ENCODE peak calls at places on chromosome 4, in nine cellular contexts. U is mammary epithelial cell, Q is testis, J is SK-N-SH, M is RWPE2, C is uterus, I is mesothelial cell of epicardium, T is GM13976, S is endodermal cell. E is an unnamed sample.

GRCh38 chr4:76007089-76007559 is at the start of gene CXCL9:
- DNase-seq in U (peak), Q (no peak), J (no peak), M (no peak), C (no peak), I (no peak), T (no peak), S (no peak), E (no peak)

GRCh38 chr4:106986486-106986885 is 49.6 kb downstream of the DKK2 start:
- DNase-seq in U (peak), Q (no peak), J (peak), M (no peak), C (no peak), I (no peak), T (no peak), S (no peak), E (peak)

GRCh38 chr4:138910914-138911336 is 104.7 kb upstream of the NOCT start:
- DNase-seq in U (peak), Q (no peak), J (peak), M (peak), C (peak), I (no peak), T (no peak), S (peak), E (peak)

GRCh38 chr4:168503652-168504362 is 7.0 kb downstream of the PALLD start:
- DNase-seq in U (no peak), Q (no peak), J (no peak), M (no peak), C (no peak), I (no peak), T (no peak), S (no peak), E (no peak)

GRCh38 chr4:3835527-3836040 is 69.4 kb downstream of the ADRA2C start:
- DNase-seq in U (no peak), Q (no peak), J (no peak), M (no peak), C (no peak), I (no peak), T (no peak), S (no peak), E (no peak)

GRCh38 chr4:183161630-183162029 is 62.6 kb downstream of the WWC2 start:
- DNase-seq in U (no peak), Q (no peak), J (no peak), M (no peak), C (no peak), I (no peak), T (no peak), S (no peak), E (no peak)

GRCh38 chr4:184294734-184295133 is 77.1 kb upstream of the ENPP6 start:
- DNase-seq in U (no peak), Q (no peak), J (no peak), M (no peak), C (no peak), I (no peak), T (no peak), S (no peak), E (no peak)

GRCh38 chr4:165094873-165095272 is 17.8 kb downstream of the TMEM192 start:
- DNase-seq in U (no peak), Q (no peak), J (no peak), M (no peak), C (no peak), I (no peak), T (no peak), S (no peak), E (no peak)

GRCh38 chr4:183328832-183329231 is 6.6 kb upstream of the CLDN24 start:
- DNase-seq in U (no peak), Q (no peak), J (no peak), M (no peak), C (no peak), I (no peak), T (no peak), S (no peak), E (no peak)

GRCh38 chr4:54274786-54275503 is 45.9 kb downstream of the PDGFRA start:
- DNase-seq in U (no peak), Q (no peak), J (no peak), M (no peak), C (no peak), I (no peak), T (no peak), S (no peak), E (no peak)

GRCh38 chr4:37770016-37770415 is 56.5 kb upstream of the PGM2 start:
- DNase-seq in U (no peak), Q (no peak), J (no peak), M (no peak), C (no peak), I (no peak), T (no peak), S (no peak), E (peak)

GRCh38 chr4:139654516-139654915 is 11.1 kb upstream of the MGST2 start:
- DNase-seq in U (no peak), Q (no peak), J (no peak), M (no peak), C (no peak), I (no peak), T (no peak), S (no peak), E (no peak)

GRCh38 chr4:110289601-110290100 is 91.2 kb upstream of the ELOVL6 start:
- DNase-seq in U (no peak), Q (no peak), J (no peak), M (no peak), C (no peak), I (no peak), T (no peak), S (no peak), E (no peak)

GRCh38 chr4:14168919-14169318 is 541.4 kb upstream of the BOD1L1 start:
- DNase-seq in U (peak), Q (peak), J (peak), M (peak), C (no peak), I (no peak), T (no peak), S (no peak), E (peak)

GRCh38 chr4:38071801-38072567 is 111.8 kb downstream of the PTTG2 start:
- DNase-seq in U (no peak), Q (no peak), J (no peak), M (no peak), C (no peak), I (no peak), T (peak), S (no peak), E (no peak)

GRCh38 chr4:174314770-174315169 is 31.1 kb downstream of the CEP44 start:
- DNase-seq in U (peak), Q (no peak), J (no peak), M (no peak), C (no peak), I (no peak), T (no peak), S (peak), E (peak)

GRCh38 chr4:95549246-95550138 is 719 bp upstream of the UNC5C start:
- DNase-seq in U (peak), Q (peak), J (peak), M (no peak), C (peak), I (peak), T (peak), S (peak), E (no peak)

GRCh38 chr4:108946237-108946636 is 183.4 kb upstream of the ETNPPL start:
- DNase-seq in U (no peak), Q (no peak), J (no peak), M (no peak), C (no peak), I (no peak), T (no peak), S (no peak), E (no peak)

GRCh38 chr4:119748853-119749252 is 120.2 kb upstream of the PDE5A start:
- DNase-seq in U (no peak), Q (no peak), J (no peak), M (no peak), C (no peak), I (no peak), T (no peak), S (no peak), E (no peak)

GRCh38 chr4:174317531-174317930 is 33.8 kb downstream of the CEP44 start:
- DNase-seq in U (no peak), Q (no peak), J (no peak), M (no peak), C (no peak), I (no peak), T (no peak), S (no peak), E (peak)

GRCh38 chr4:143185253-143186107 is 763 bp downstream of the USP38 start:
- DNase-seq in U (peak), Q (peak), J (peak), M (peak), C (no peak), I (no peak), T (no peak), S (peak), E (no peak)

GRCh38 chr4:74440356-74440755 is 4.6 kb upstream of the AREG start:
- DNase-seq in U (peak), Q (peak), J (peak), M (peak), C (no peak), I (no peak), T (no peak), S (no peak), E (no peak)

GRCh38 chr4:54499308-54500074 is 158.3 kb upstream of the KIT start:
- DNase-seq in U (peak), Q (no peak), J (no peak), M (no peak), C (no peak), I (no peak), T (no peak), S (no peak), E (no peak)

GRCh38 chr4:144599621-144600020 is 46.3 kb upstream of the HHIP start:
- DNase-seq in U (no peak), Q (no peak), J (no peak), M (no peak), C (no peak), I (no peak), T (no peak), S (no peak), E (no peak)

GRCh38 chr4:2866891-2867290 is 23.2 kb downstream of the ADD1 start:
- DNase-seq in U (no peak), Q (no peak), J (no peak), M (no peak), C (no peak), I (no peak), T (no peak), S (no peak), E (no peak)

GRCh38 chr4:113052379-113052951 is 3.0 kb downstream of the ANK2 start:
- DNase-seq in U (peak), Q (no peak), J (no peak), M (no peak), C (no peak), I (no peak), T (peak), S (no peak), E (no peak)

GRCh38 chr4:15738877-15739276 is 36.0 kb downstream of the BST1 start:
- DNase-seq in U (no peak), Q (no peak), J (no peak), M (no peak), C (no peak), I (no peak), T (no peak), S (no peak), E (no peak)

GRCh38 chr4:15735531-15735930 is 32.7 kb downstream of the BST1 start:
- DNase-seq in U (no peak), Q (no peak), J (no peak), M (no peak), C (no peak), I (no peak), T (no peak), S (no peak), E (no peak)

GRCh38 chr4:15740764-15741404 is 37.2 kb upstream of the CD38 start:
- DNase-seq in U (no peak), Q (no peak), J (no peak), M (no peak), C (no peak), I (no peak), T (no peak), S (no peak), E (no peak)

GRCh38 chr4:15736514-15737050 is 33.7 kb downstream of the BST1 start:
- DNase-seq in U (no peak), Q (no peak), J (no peak), M (no peak), C (no peak), I (no peak), T (no peak), S (no peak), E (no peak)

DNA sequence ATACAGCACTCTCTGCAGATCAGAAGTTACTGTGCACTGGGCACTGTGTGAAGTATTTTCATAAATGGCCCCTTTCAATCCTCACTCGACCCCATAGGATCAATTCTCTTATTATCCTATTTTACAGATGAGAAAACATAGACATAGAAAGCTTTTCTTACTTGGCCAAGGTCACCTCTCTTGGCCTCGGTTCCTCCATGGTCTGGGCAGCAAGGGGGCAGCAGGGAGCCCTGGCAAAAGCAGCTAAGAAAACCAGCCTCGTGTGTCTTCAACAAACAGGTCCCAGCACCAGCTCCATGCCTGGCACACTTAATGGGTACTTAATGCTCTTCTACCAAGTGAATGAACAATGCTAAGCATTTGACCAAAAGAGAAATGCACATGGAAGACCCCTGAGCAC is 34.4 kb downstream of the BST1 start:
- DNase-seq in U (no peak), Q (no peak), J (no peak), M (no peak), C (no peak), I (no peak), T (no peak), S (no peak), E (no peak)
- TF ChIP-seq CTCF in U (no peak), Q (no peak), J (no peak), M (no peak), C (no peak), I (no peak), T (peak), S (peak), E (peak)

GRCh38 chr4:41260315-41260714 is 3.6 kb downstream of the UCHL1 start:
- DNase-seq in U (no peak), Q (no peak), J (no peak), M (no peak), C (no peak), I (no peak), T (no peak), S (no peak), E (no peak)

GRCh38 chr4:41257901-41258300 is 1.2 kb downstream of the UCHL1 start:
- DNase-seq in U (no peak), Q (no peak), J (peak), M (no peak), C (no peak), I (no peak), T (no peak), S (peak), E (no peak)

GRCh38 chr4:41256740-41257256 is at the start of gene UCHL1:
- DNase-seq in U (no peak), Q (peak), J (peak), M (no peak), C (peak), I (peak), T (peak), S (peak), E (peak)

GRCh38 chr4:41257257-41257900 is 651 bp downstream of the UCHL1 start:
- DNase-seq in U (no peak), Q (peak), J (peak), M (peak), C (peak), I (peak), T (peak), S (peak), E (no peak)

DNA sequence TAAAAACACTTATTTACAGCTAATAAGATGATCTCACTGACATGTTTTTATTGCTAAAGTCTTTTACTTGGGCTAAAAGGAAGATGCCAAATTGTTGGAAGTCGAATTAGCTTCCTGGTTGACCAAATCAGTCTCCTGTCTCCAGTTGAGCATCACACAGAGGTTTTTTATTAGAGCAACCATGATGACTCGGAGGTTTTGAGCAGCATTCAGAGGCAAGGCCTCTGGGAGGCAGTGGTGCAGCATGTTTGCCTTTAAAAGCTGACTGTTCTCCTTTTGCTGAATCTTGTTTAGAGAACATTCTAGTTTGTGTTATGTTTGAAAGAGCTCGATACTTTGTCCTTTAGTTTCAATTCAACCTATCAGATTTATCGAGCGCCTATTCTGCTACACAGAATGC is 2.1 kb downstream of the UCHL1 start:
- DNase-seq in U (peak), Q (peak), J (peak), M (no peak), C (no peak), I (no peak), T (no peak), S (peak), E (no peak)
- TF ChIP-seq CTCF in U (peak), Q (peak), J (peak), M (peak), C (no peak), I (no peak), T (no peak), S (peak), E (peak)

GRCh38 chr4:180057198-180057821 is 2185.9 kb upstream of the TENM3 start:
- DNase-seq in U (no peak), Q (no peak), J (peak), M (no peak), C (no peak), I (no peak), T (peak), S (peak), E (no peak)
- TF ChIP-seq CTCF in U (no peak), Q (no peak), J (peak), M (no peak), C (no peak), I (peak), T (peak), S (peak), E (peak)

GRCh38 chr4:6198768-6199343 is 1.5 kb downstream of the JAKMIP1 start:
- DNase-seq in U (peak), Q (peak), J (peak), M (no peak), C (no peak), I (no peak), T (no peak), S (peak), E (no peak)
- TF ChIP-seq CTCF in U (no peak), Q (no peak), J (no peak), M (no peak), C (no peak), I (no peak), T (no peak), S (peak), E (no peak)

GRCh38 chr4:146096374-146096773 is 79.1 kb upstream of the LSM6 start:
- DNase-seq in U (no peak), Q (no peak), J (no peak), M (no peak), C (no peak), I (no peak), T (no peak), S (no peak), E (no peak)

GRCh38 chr4:146095867-146096266 is 79.7 kb upstream of the LSM6 start:
- DNase-seq in U (no peak), Q (no peak), J (no peak), M (no peak), C (no peak), I (no peak), T (no peak), S (no peak), E (no peak)

GRCh38 chr4:146098397-146098796 is 77.1 kb upstream of the LSM6 start:
- DNase-seq in U (no peak), Q (no peak), J (no peak), M (no peak), C (no peak), I (no peak), T (peak), S (no peak), E (no peak)

GRCh38 chr4:146098978-146099377 is 76.5 kb upstream of the LSM6 start:
- DNase-seq in U (no peak), Q (no peak), J (no peak), M (no peak), C (no peak), I (no peak), T (no peak), S (no peak), E (no peak)

DNA sequence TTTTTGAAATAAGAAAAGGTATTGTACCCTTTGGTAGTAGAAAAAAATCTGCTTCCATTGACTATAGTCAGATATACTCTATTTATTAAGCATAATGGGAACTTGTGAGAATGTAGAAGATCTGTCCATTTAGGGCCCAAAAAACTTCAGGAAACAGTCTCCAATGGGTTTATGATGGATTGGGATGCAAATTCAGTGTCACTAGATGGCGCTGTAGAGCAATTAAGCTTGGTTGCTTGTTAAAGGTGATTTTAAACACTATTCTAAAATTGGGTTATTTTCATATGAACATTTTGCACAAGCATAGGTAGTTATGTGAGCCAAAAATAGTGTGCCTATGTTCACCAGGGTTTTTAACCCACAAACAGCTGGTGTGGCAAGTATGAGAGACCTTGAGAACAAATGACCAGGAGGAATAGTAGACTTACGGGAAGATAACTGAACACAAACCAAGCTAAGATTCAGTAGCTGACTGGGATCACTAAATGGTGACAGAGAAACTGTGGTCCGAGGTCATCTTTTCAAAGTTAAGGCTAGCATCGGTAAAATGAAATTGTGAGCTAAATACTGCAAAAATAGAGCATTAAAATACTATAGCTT is 80.3 kb upstream of the LSM6 start:
- DNase-seq in U (peak), Q (peak), J (peak), M (no peak), C (no peak), I (no peak), T (no peak), S (peak), E (no peak)
- TF ChIP-seq CTCF in U (peak), Q (peak), J (peak), M (peak), C (peak), I (no peak), T (peak), S (peak), E (peak)

GRCh38 chr4:26235500-26235899 is 85.3 kb upstream of the RBPJ start:
- DNase-seq in U (peak), Q (no peak), J (no peak), M (peak), C (peak), I (no peak), T (no peak), S (no peak), E (peak)
- TF ChIP-seq CTCF in U (peak), Q (no peak), J (no peak), M (peak), C (no peak), I (no peak), T (no peak), S (no peak), E (peak)

GRCh38 chr4:52869196-52869595 is 7.1 kb downstream of the RASL11B start:
- DNase-seq in U (no peak), Q (no peak), J (peak), M (no peak), C (peak), I (no peak), T (no peak), S (no peak), E (no peak)

GRCh38 chr4:52870225-52870624 is 8.1 kb downstream of the RASL11B start:
- DNase-seq in U (no peak), Q (peak), J (no peak), M (no peak), C (no peak), I (no peak), T (no peak), S (no peak), E (no peak)

GRCh38 chr4:52866734-52867133 is 4.6 kb downstream of the RASL11B start:
- DNase-seq in U (no peak), Q (no peak), J (no peak), M (no peak), C (no peak), I (no peak), T (no peak), S (no peak), E (no peak)

GRCh38 chr4:52869656-52870055 is 7.5 kb downstream of the RASL11B start:
- DNase-seq in U (no peak), Q (no peak), J (peak), M (no peak), C (no peak), I (no peak), T (no peak), S (no peak), E (no peak)

GRCh38 chr4:52868138-52868537 is 6.0 kb downstream of the RASL11B start:
- DNase-seq in U (no peak), Q (peak), J (peak), M (no peak), C (peak), I (no peak), T (no peak), S (peak), E (no peak)
- TF ChIP-seq CTCF in U (no peak), Q (no peak), J (no peak), M (no peak), C (no peak), I (no peak), T (no peak), S (peak), E (peak)

DNA sequence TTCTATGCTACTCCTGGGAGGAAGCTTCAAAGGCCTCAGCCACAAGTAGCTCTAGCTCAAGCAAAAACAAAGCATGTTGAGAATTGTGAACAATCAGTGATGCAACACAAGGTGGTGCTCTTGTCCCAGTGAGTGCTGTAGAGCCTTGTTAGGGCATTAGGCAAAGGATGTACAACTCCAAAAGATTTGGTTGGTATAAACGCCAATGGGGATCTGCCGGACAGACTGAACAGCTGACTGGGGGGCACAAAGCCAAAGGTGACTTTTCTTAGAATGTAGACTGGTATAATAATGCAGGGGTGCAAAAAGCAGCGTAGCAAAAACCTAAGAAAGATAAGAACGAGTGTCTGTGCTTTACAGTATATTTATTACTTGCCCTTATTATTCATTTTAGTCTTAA is 62.6 kb upstream of the ALB start:
- DNase-seq in U (peak), Q (peak), J (peak), M (no peak), C (no peak), I (no peak), T (peak), S (peak), E (peak)
- TF ChIP-seq CTCF in U (peak), Q (peak), J (peak), M (peak), C (peak), I (peak), T (peak), S (peak), E (peak)